ENCODE peak calls at places on chromosomes 4 and X, in six cellular contexts. One of them, this sample, is unnamed.
A peak's percentile ranks its signal among the peaks of the same experiment; 100 is the strongest.

GRCh38 chr4:103496800-103497199 is 223.0 kb downstream of the TACR3 start:
- DNase-seq in H9: no peak
- DNase-seq in dorsolateral prefrontal cortex: no peak
- DNase-seq in nephron progenitor cell: no peak
- DNase-seq in osteocyte: no peak
- DNase-seq in A549: no peak
- DNase-seq in this sample: no peak

GRCh38 chr4:77804471-77804870 is 14.7 kb downstream of the CNOT6L start:
- DNase-seq in H9: no peak
- DNase-seq in dorsolateral prefrontal cortex: no peak
- DNase-seq in nephron progenitor cell: no peak
- DNase-seq in osteocyte: no peak
- DNase-seq in A549: no peak
- DNase-seq in this sample: no peak

GRCh38 chr4:183658362-183659028 is 490 bp downstream of the RWDD4 start:
- DNase-seq in H9: peak; percentile 32
- DNase-seq in dorsolateral prefrontal cortex: no peak
- DNase-seq in nephron progenitor cell: peak; percentile 37
- DNase-seq in osteocyte: no peak
- DNase-seq in A549: no peak
- DNase-seq in this sample: peak; percentile 52

GRCh38 chr4:4507923-4508322 is 33.9 kb downstream of the STX18 start:
- DNase-seq in H9: no peak
- DNase-seq in dorsolateral prefrontal cortex: no peak
- DNase-seq in nephron progenitor cell: no peak
- DNase-seq in osteocyte: no peak
- DNase-seq in A549: peak; percentile 9
- DNase-seq in this sample: no peak

GRCh38 chrX:10086683-10087082 is 70.1 kb upstream of the CLCN4 start:
- DNase-seq in H9: no peak
- DNase-seq in dorsolateral prefrontal cortex: no peak
- DNase-seq in nephron progenitor cell: no peak
- DNase-seq in osteocyte: no peak
- DNase-seq in A549: no peak
- DNase-seq in this sample: no peak

GRCh38 chrX:39967348-39967747 is 130.4 kb downstream of the BCOR start:
- DNase-seq in H9: no peak
- DNase-seq in dorsolateral prefrontal cortex: no peak
- DNase-seq in nephron progenitor cell: no peak
- DNase-seq in osteocyte: no peak
- DNase-seq in A549: no peak
- DNase-seq in this sample: no peak

GRCh38 chrX:14508025-14508690 is 21.2 kb upstream of the GLRA2 start:
- DNase-seq in H9: no peak
- DNase-seq in dorsolateral prefrontal cortex: no peak
- DNase-seq in nephron progenitor cell: no peak
- DNase-seq in osteocyte: no peak
- DNase-seq in A549: no peak
- DNase-seq in this sample: no peak

GRCh38 chrX:13377537-13377936 is 57.7 kb upstream of the ATXN3L start:
- DNase-seq in H9: no peak
- DNase-seq in dorsolateral prefrontal cortex: no peak
- DNase-seq in nephron progenitor cell: no peak
- DNase-seq in osteocyte: no peak
- DNase-seq in A549: no peak
- DNase-seq in this sample: no peak

GRCh38 chrX:103520391-103520790 is 1.1 kb upstream of the RAB40A start:
- DNase-seq in H9: no peak
- DNase-seq in dorsolateral prefrontal cortex: no peak
- DNase-seq in nephron progenitor cell: no peak
- DNase-seq in osteocyte: no peak
- DNase-seq in A549: no peak
- DNase-seq in this sample: no peak

GRCh38 chrX:40273356-40274050 is 175.7 kb upstream of the BCOR start:
- DNase-seq in H9: no peak
- DNase-seq in dorsolateral prefrontal cortex: peak; percentile 40
- DNase-seq in nephron progenitor cell: no peak
- DNase-seq in osteocyte: no peak
- DNase-seq in A549: no peak
- DNase-seq in this sample: no peak

GRCh38 chrX:1391370-1391706 is 575 bp downstream of the SLC25A6 start:
- DNase-seq in H9: no peak
- DNase-seq in dorsolateral prefrontal cortex: no peak
- DNase-seq in nephron progenitor cell: peak; percentile 95
- DNase-seq in osteocyte: peak; percentile 99
- DNase-seq in A549: peak; percentile 86
- DNase-seq in this sample: peak; percentile 98

GRCh38 chr4:25486171-25486570 is 109.1 kb downstream of the ANAPC4 start:
- DNase-seq in H9: no peak
- DNase-seq in dorsolateral prefrontal cortex: no peak
- DNase-seq in nephron progenitor cell: no peak
- DNase-seq in osteocyte: no peak
- DNase-seq in A549: peak; percentile 2
- DNase-seq in this sample: no peak

GRCh38 chr4:11543710-11544109 is 115.0 kb upstream of the HS3ST1 start:
- DNase-seq in H9: no peak
- DNase-seq in dorsolateral prefrontal cortex: no peak
- DNase-seq in nephron progenitor cell: no peak
- DNase-seq in osteocyte: no peak
- DNase-seq in A549: no peak
- DNase-seq in this sample: no peak

GRCh38 chr4:156778093-156778492 is 193.5 kb downstream of the PDGFC start:
- DNase-seq in H9: no peak
- DNase-seq in dorsolateral prefrontal cortex: no peak
- DNase-seq in nephron progenitor cell: no peak
- DNase-seq in osteocyte: no peak
- DNase-seq in A549: no peak
- DNase-seq in this sample: no peak

GRCh38 chrX:66676413-66676812 is 37.5 kb upstream of the EDA2R start:
- DNase-seq in H9: no peak
- DNase-seq in dorsolateral prefrontal cortex: no peak
- DNase-seq in nephron progenitor cell: no peak
- DNase-seq in osteocyte: no peak
- DNase-seq in A549: no peak
- DNase-seq in this sample: no peak

GRCh38 chrX:17359500-17359899 is 15.5 kb upstream of the NHS start:
- DNase-seq in H9: no peak
- DNase-seq in dorsolateral prefrontal cortex: no peak
- DNase-seq in nephron progenitor cell: no peak
- DNase-seq in osteocyte: no peak
- DNase-seq in A549: no peak
- DNase-seq in this sample: no peak

GRCh38 chrX:10135561-10136399 is 21.0 kb upstream of the CLCN4 start:
- DNase-seq in H9: no peak
- DNase-seq in dorsolateral prefrontal cortex: no peak
- DNase-seq in nephron progenitor cell: no peak
- DNase-seq in osteocyte: no peak
- DNase-seq in A549: no peak
- DNase-seq in this sample: no peak

GRCh38 chr4:185343726-185344581 is 51.8 kb downstream of the LRP2BP start:
- DNase-seq in H9: no peak
- DNase-seq in dorsolateral prefrontal cortex: no peak
- DNase-seq in nephron progenitor cell: no peak
- DNase-seq in osteocyte: no peak
- DNase-seq in A549: no peak
- DNase-seq in this sample: no peak

GRCh38 chr4:44848466-44848865 is 122.1 kb upstream of the GNPDA2 start:
- DNase-seq in H9: no peak
- DNase-seq in dorsolateral prefrontal cortex: no peak
- DNase-seq in nephron progenitor cell: no peak
- DNase-seq in osteocyte: no peak
- DNase-seq in A549: no peak
- DNase-seq in this sample: no peak

GRCh38 chr4:108170729-108171540 is 2.2 kb upstream of the LEF1 start:
- DNase-seq in H9: no peak
- DNase-seq in dorsolateral prefrontal cortex: no peak
- DNase-seq in nephron progenitor cell: no peak
- DNase-seq in osteocyte: no peak
- DNase-seq in A549: no peak
- DNase-seq in this sample: no peak

GRCh38 chrX:153968754-153969124 is 2.9 kb downstream of the HCFC1 start:
- DNase-seq in H9: no peak
- DNase-seq in dorsolateral prefrontal cortex: no peak
- DNase-seq in nephron progenitor cell: peak; percentile 53
- DNase-seq in osteocyte: no peak
- DNase-seq in A549: no peak
- DNase-seq in this sample: no peak

GRCh38 chr4:18049446-18049845 is 27.9 kb upstream of the LCORL start:
- DNase-seq in H9: no peak
- DNase-seq in dorsolateral prefrontal cortex: no peak
- DNase-seq in nephron progenitor cell: no peak
- DNase-seq in osteocyte: no peak
- DNase-seq in A549: no peak
- DNase-seq in this sample: no peak

GRCh38 chr4:76426272-76426671 is 5.3 kb upstream of the CCDC158 start:
- DNase-seq in H9: no peak
- DNase-seq in dorsolateral prefrontal cortex: no peak
- DNase-seq in nephron progenitor cell: no peak
- DNase-seq in osteocyte: no peak
- DNase-seq in A549: no peak
- DNase-seq in this sample: no peak

DNA sequence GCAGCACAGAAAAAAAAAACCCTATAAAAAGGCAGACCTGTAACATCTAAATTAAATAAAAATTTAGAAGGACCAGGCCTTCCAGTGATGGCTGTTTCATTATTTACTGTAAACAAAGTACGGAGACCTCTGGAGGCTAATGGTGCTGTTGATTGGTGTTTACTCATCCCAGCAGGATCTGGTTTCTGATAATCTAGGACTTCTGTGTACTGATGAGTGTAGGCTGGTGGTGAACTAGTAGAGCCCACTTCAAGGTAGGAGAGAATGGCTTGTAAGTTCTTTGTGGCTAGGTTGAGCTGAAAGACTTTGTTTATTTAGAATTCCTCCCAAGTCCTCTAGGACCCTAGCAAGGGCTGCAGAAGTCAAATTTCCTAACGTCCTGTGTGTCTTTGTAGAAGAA is 398.1 kb upstream of the PITX2 start:
- DNase-seq in H9: no peak
- DNase-seq in dorsolateral prefrontal cortex: no peak
- DNase-seq in nephron progenitor cell: no peak
- DNase-seq in osteocyte: no peak
- DNase-seq in A549: no peak
- DNase-seq in this sample: no peak
- TF ChIP-seq CTCF in H9: no peak
- TF ChIP-seq CTCF in dorsolateral prefrontal cortex: no peak
- TF ChIP-seq CTCF in nephron progenitor cell: no peak
- TF ChIP-seq CTCF in osteocyte: no peak
- TF ChIP-seq CTCF in A549: no peak
- TF ChIP-seq CTCF in this sample: no peak

GRCh38 chrX:107470971-107471370 is 21.5 kb downstream of the FRMPD3 start:
- DNase-seq in H9: peak; percentile 60
- DNase-seq in dorsolateral prefrontal cortex: no peak
- DNase-seq in nephron progenitor cell: no peak
- DNase-seq in osteocyte: no peak
- DNase-seq in A549: no peak
- DNase-seq in this sample: no peak
- TF ChIP-seq CTCF in H9: peak; percentile 62
- TF ChIP-seq CTCF in dorsolateral prefrontal cortex: no peak
- TF ChIP-seq CTCF in nephron progenitor cell: no peak
- TF ChIP-seq CTCF in osteocyte: no peak
- TF ChIP-seq CTCF in A549: no peak
- TF ChIP-seq CTCF in this sample: no peak

GRCh38 chrX:115966920-115967319 is 203.6 kb upstream of the AGTR2 start:
- DNase-seq in H9: no peak
- DNase-seq in dorsolateral prefrontal cortex: no peak
- DNase-seq in nephron progenitor cell: no peak
- DNase-seq in osteocyte: no peak
- DNase-seq in A549: no peak
- DNase-seq in this sample: no peak

GRCh38 chrX:115970718-115971117 is 199.8 kb upstream of the AGTR2 start:
- DNase-seq in H9: no peak
- DNase-seq in dorsolateral prefrontal cortex: no peak
- DNase-seq in nephron progenitor cell: no peak
- DNase-seq in osteocyte: no peak
- DNase-seq in A549: no peak
- DNase-seq in this sample: no peak

GRCh38 chrX:115972717-115973116 is 197.8 kb upstream of the AGTR2 start:
- DNase-seq in H9: no peak
- DNase-seq in dorsolateral prefrontal cortex: no peak
- DNase-seq in nephron progenitor cell: no peak
- DNase-seq in osteocyte: no peak
- DNase-seq in A549: no peak
- DNase-seq in this sample: no peak

DNA sequence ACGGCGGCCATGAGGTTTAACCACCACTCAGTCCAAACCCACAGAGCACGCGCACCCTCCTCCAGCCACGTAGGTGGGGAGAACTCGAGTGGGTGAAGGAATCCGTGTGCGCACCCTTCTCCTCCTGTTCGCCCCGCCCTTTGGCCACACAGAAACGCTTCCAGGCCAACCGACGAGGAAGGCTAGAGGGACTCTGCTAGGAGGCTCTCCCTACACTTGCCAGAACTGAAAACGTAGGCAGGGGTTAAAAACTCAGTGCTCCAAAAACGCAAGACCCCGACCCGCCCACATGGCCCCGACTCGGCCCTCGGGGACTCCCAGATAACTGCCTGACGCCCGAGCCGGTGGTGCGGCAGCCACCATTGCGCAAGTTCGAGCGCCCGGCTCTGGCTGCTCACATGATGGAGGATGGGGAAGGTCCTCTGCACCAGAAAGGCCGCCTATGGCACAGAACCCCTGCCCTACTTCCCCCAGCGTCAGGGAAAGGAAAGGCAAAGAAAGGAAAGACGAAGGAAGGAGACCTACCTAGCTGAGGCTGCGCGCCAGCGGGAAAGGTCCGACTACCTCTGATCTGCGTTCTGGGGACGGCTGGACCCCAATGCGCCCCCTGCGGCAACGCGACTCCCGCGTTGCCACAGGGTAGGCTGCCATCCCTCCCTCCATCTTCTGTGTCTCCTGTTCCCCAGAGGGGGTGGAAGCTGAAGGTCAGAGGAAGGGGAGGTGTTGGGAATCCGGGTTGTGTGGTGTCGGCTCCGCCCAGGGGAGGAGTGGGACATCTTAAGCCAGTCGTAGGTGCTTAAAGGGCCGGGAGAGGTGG is 201.9 kb upstream of the AGTR2 start:
- DNase-seq in H9: peak; percentile 97
- DNase-seq in dorsolateral prefrontal cortex: no peak
- DNase-seq in nephron progenitor cell: peak; percentile 72
- DNase-seq in osteocyte: no peak
- DNase-seq in A549: peak; percentile 71
- DNase-seq in this sample: peak; percentile 36
- TF ChIP-seq CTCF in H9: peak; percentile 55
- TF ChIP-seq CTCF in dorsolateral prefrontal cortex: no peak
- TF ChIP-seq CTCF in nephron progenitor cell: peak; percentile 46
- TF ChIP-seq CTCF in osteocyte: peak; percentile 23
- TF ChIP-seq CTCF in A549: peak; percentile 21
- TF ChIP-seq CTCF in this sample: no peak

DNA sequence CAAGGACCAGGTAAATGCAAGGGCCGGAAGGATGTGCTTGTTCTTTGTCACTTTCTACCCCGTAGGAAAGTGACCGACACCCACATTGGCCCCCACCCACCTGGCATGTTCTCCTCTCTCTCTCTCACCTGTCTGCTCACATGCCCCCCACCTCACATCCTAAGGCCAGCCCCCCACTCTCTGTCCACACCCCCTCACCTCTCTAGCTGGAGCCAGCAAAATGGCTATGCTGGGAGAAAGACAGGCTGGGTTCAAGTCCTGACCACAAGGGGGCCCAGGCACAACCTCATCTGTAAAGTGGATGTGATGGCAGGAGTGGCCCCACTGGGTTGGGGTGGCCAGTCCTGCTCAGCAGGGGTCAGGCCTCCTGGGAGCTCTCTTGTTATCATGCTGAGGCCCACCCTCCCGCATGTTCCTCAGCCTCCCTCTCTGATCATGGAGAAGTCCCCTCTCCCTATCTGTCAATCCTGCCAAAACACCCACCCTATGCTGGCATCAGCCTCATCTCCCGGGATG is 1.7 kb upstream of the PPP2R2C start:
- DNase-seq in H9: peak; percentile 62
- DNase-seq in dorsolateral prefrontal cortex: no peak
- DNase-seq in nephron progenitor cell: no peak
- DNase-seq in osteocyte: peak; percentile 76
- DNase-seq in A549: peak; percentile 50
- DNase-seq in this sample: peak; percentile 31
- TF ChIP-seq CTCF in H9: peak; percentile 62
- TF ChIP-seq CTCF in dorsolateral prefrontal cortex: peak; percentile 25
- TF ChIP-seq CTCF in nephron progenitor cell: no peak
- TF ChIP-seq CTCF in osteocyte: peak; percentile 24
- TF ChIP-seq CTCF in A549: peak; percentile 22
- TF ChIP-seq CTCF in this sample: no peak